ENCODE peak calls at places on chromosomes 13 and 19, in four cellular contexts. N, V, P and S are unnamed samples.

GRCh38 chr19:33374406-33374703 is 846 bp downstream of the CEBPG start:
- DNase-seq in P (no peak), N (peak), V (no peak), S (no peak)

GRCh38 chr19:45442927-45443461 is 19.3 kb upstream of the ERCC1 start:
- DNase-seq in P (no peak), V (peak), N (no peak), S (no peak)

GRCh38 chr19:32178401-32178800 is 167.0 kb upstream of the ZNF507 start:
- DNase-seq in V (no peak), N (no peak), P (no peak), S (no peak)

GRCh38 chr19:33459220-33459619 is 62.4 kb downstream of the PEPD start:
- DNase-seq in P (no peak), V (peak), N (no peak), S (no peak)

GRCh38 chr13:90974249-90974954 is 373.1 kb upstream of the MIR17HG start:
- DNase-seq in P (no peak), N (no peak), V (no peak), S (no peak)

GRCh38 chr13:113919761-113920160 is 54.1 kb downstream of the C13orf46 start:
- DNase-seq in P (no peak), N (no peak), V (no peak), S (no peak)

GRCh38 chr13:113034451-113035208 is 65.6 kb downstream of the MCF2L start:
- DNase-seq in N (no peak), P (no peak), V (no peak), S (no peak)

GRCh38 chr13:111420113-111420876 is 99.9 kb downstream of the TEX29 start:
- DNase-seq in P (no peak), V (no peak), N (no peak), S (no peak)

GRCh38 chr13:107822006-107822405 is 393.3 kb downstream of the LIG4 start:
- DNase-seq in N (no peak), V (no peak), P (no peak), S (no peak)

GRCh38 chr13:110683203-110683883 is 22.6 kb downstream of the CARS2 start:
- DNase-seq in N (no peak), V (peak), P (no peak), S (no peak)

GRCh38 chr13:44806841-44807240 is 182.4 kb downstream of the NUFIP1 start:
- DNase-seq in P (no peak), V (no peak), N (no peak), S (no peak)

GRCh38 chr13:109842521-109842920 is 56.1 kb upstream of the IRS2 start:
- DNase-seq in V (no peak), N (no peak), P (no peak), S (no peak)

GRCh38 chr19:51735759-51736449 is 12.1 kb upstream of the HAS1 start:
- DNase-seq in P (no peak), N (no peak), V (peak), S (no peak)

GRCh38 chr19:7673995-7674667 is 2.8 kb upstream of the MCEMP1 start:
- DNase-seq in N (peak), P (no peak), V (peak), S (no peak)

GRCh38 chr13:53151692-53152421 is 123.2 kb downstream of the OLFM4 start:
- DNase-seq in N (peak), V (no peak), P (peak), S (peak)

GRCh38 chr19:35363711-35364425 is 5.6 kb downstream of the FFAR3 start:
- DNase-seq in V (no peak), N (no peak), P (no peak), S (no peak)

GRCh38 chr13:80630685-80631121 is 289.8 kb upstream of the SPRY2 start:
- DNase-seq in P (no peak), N (no peak), V (no peak), S (no peak)

GRCh38 chr13:112431734-112432133 is 55.6 kb downstream of the SPACA7 start:
- DNase-seq in N (no peak), P (no peak), V (no peak), S (no peak)

GRCh38 chr19:4972509-4973230 is 3.8 kb downstream of the KDM4B start:
- DNase-seq in N (no peak), V (no peak), P (no peak), S (no peak)

GRCh38 chr19:44609219-44609618 is 4.1 kb upstream of the IGSF23 start:
- DNase-seq in N (no peak), P (no peak), V (no peak), S (no peak)